ENCODE peak calls at places on chromosomes 12 and 14, in six cellular contexts. S is left lung, K is ovary, G is body of pancreas, Y is upper lobe of right lung, W is colonic mucosa. T is an unnamed sample. For H3K9me3, the result is how much of the 10 kb centered on the place peaks cover.

GRCh38 chr12:97267166-97267565 is 195.4 kb upstream of the RMST start:
- DNase-seq in G (no peak), W (no peak), S (no peak), K (no peak), Y (no peak), T (no peak)

GRCh38 chr12:129807101-129807500 is 96.7 kb downstream of the TMEM132D start:
- DNase-seq in S (no peak), Y (no peak), K (no peak), W (no peak), G (no peak), T (no peak)

GRCh38 chr14:61191751-61192150 is 89.4 kb downstream of the TMEM30B start:
- DNase-seq in G (no peak), Y (no peak), K (no peak), S (no peak), W (no peak), T (no peak)

GRCh38 chr12:105013892-105014291 is 27.8 kb downstream of the NOPCHAP1 start:
- DNase-seq in Y (no peak), K (no peak), W (no peak), S (no peak), G (no peak), T (no peak)

GRCh38 chr12:9792961-9793617 is 32.4 kb upstream of the CD69 start:
- DNase-seq in W (no peak), K (no peak), S (no peak), G (no peak), Y (no peak), T (no peak)

GRCh38 chr14:74571901-74572828 is 39.9 kb downstream of the LTBP2 start:
- DNase-seq in G (no peak), K (no peak), S (no peak), Y (no peak), W (no peak), T (no peak)

GRCh38 chr14:72619881-72620280 is 274.0 kb downstream of the DPF3 start:
- DNase-seq in K (no peak), S (no peak), Y (no peak), W (peak), G (no peak), T (no peak)

GRCh38 chr12:112096070-112096469 is 12.5 kb downstream of the NAA25 start:
- DNase-seq in S (no peak), G (no peak), W (no peak), K (no peak), Y (no peak), T (no peak)

GRCh38 chr12:5746020-5746419 is 199.0 kb downstream of the ANO2 start:
- DNase-seq in S (no peak), W (no peak), K (no peak), G (no peak), Y (no peak), T (no peak)
- TF ChIP-seq CTCF in S (no peak), W (no peak), K (no peak), G (no peak), Y (no peak), T (no peak)

GRCh38 chr12:99138397-99138796 is 493.3 kb downstream of the APAF1 start:
- DNase-seq in K (no peak), G (no peak), W (no peak), Y (no peak), S (no peak), T (no peak)
- H3K9me3 ChIP-seq in K (under half), G (under half), W (under half), Y (under half), S (under half), T (under half)

DNA sequence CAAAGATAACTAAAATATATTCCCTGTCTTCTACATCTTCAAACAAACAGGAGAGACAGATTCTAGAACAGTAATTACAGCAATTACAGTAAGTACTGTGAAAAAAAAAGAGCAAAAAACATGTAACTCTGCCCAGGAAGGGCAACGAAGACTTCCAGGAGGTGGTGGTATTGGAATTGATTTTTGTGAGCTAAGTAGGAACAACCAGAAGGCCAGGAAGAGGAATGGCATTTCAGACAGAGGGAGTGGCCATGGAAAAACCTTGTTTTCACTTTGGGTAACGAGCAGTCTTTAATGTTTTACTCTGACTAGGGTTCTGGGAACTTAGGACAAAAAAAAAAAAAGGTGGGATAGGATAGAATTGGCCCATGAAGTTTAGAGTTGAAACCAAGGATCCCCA is 196.3 kb upstream of the PLEKHG7 start:
- DNase-seq in K (no peak), S (no peak), G (no peak), W (no peak), Y (no peak), T (no peak)
- TF ChIP-seq CTCF in K (no peak), S (no peak), G (no peak), W (no peak), Y (no peak), T (no peak)

GRCh38 chr14:43014338-43014737 is 1407.7 kb downstream of the LRFN5 start:
- DNase-seq in S (no peak), Y (no peak), W (no peak), G (no peak), K (no peak), T (no peak)
- H3K9me3 ChIP-seq in S (under half), Y (under half), W (under half), G (under half), K (under half), T (under half)

GRCh38 chr12:95852133-95852532 is 6.6 kb upstream of the SNRPF start:
- DNase-seq in K (no peak), G (no peak), W (no peak), S (no peak), Y (no peak), T (no peak)

GRCh38 chr12:95851609-95852008 is 7.1 kb upstream of the SNRPF start:
- DNase-seq in Y (no peak), G (no peak), W (no peak), K (no peak), S (no peak), T (no peak)

GRCh38 chr12:95848575-95849388 is 10.0 kb upstream of the SNRPF start:
- DNase-seq in K (no peak), W (no peak), S (no peak), G (peak), Y (no peak), T (no peak)
- TF ChIP-seq CTCF in K (no peak), W (no peak), S (peak), G (no peak), Y (peak), T (peak)

GRCh38 chr14:105864651-105865265 is 338.4 kb downstream of the TMEM121 start:
- DNase-seq in Y (no peak), W (no peak), G (peak), K (peak), S (peak), T (peak)
- H3K9me3 ChIP-seq in Y (under half), W (under half), G (under half), K (under half), S (under half), T (under half)

GRCh38 chr14:24141030-24141880 is at the start of gene EMC9:
- DNase-seq in G (peak), S (peak), Y (peak), W (peak), K (peak), T (peak)
- TF ChIP-seq CTCF in G (peak), S (peak), Y (peak), W (peak), K (peak), T (peak)

GRCh38 chr12:114414866-114415524 is 9.1 kb upstream of the TBX5 start:
- DNase-seq in K (no peak), W (no peak), Y (no peak), G (no peak), S (no peak), T (no peak)
- H3K9me3 ChIP-seq in K (under half), W (under half), Y (under half), G (under half), S (under half), T (under half)

DNA sequence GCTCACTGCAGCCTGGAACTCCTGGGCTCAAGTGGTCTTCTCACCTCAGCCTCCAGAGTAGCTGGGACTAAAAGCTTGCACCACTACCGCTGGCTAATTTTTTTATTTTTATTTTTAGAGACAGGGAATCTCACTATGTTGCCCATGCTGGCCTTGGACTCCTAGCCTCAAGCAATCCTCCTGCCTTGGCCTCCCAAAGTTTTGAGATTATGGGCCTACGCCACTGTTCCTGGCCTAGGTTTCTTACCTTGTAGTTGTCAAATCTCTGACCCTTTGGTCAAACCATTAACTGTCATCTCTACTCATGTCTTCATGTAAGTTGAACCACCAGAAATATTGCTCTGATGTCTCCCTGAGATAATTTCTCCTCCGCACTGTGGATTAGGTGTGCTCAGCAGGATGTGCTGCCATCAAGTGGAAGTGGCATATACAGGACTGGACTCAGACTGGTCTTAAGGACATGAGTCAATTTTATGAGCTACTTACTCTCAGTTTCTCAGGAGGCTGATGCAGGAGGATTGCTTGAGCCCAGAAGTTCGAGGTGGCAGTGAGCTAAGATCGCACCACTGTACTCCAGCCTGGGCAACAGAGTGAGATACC is 28.5 kb downstream of the ACTR6 start:
- DNase-seq in Y (no peak), G (no peak), W (no peak), S (no peak), K (no peak), T (no peak)
- TF ChIP-seq CTCF in Y (no peak), G (no peak), W (peak), S (no peak), K (no peak), T (no peak)